ENCODE peak calls at places on chromosomes 12 and 14, in six cellular contexts. One of them, this sample, is unnamed.

GRCh38 chr14:81366259-81366658 is 33.9 kb downstream of the STON2 start:
- DNase-seq in activated naive CD4-positive, alpha-beta T cell: no peak
- DNase-seq in activated T-cell treated with anti-CD3 and anti-CD28 coated beads, Interleukin-2, amount 50 U/mL, for 24 hours: no peak
- DNase-seq in NCI-H446 treated with DMSO at 0.1 percent for 48 hours: peak
- DNase-seq in germinal center: no peak
- DNase-seq in ACHN: no peak
- DNase-seq in this sample: no peak

GRCh38 chr12:6699989-6700645 is 498 bp downstream of the PIANP start:
- DNase-seq in activated naive CD4-positive, alpha-beta T cell: no peak
- DNase-seq in activated T-cell treated with anti-CD3 and anti-CD28 coated beads, Interleukin-2, amount 50 U/mL, for 24 hours: peak
- DNase-seq in NCI-H446 treated with DMSO at 0.1 percent for 48 hours: no peak
- DNase-seq in germinal center: no peak
- DNase-seq in ACHN: no peak
- DNase-seq in this sample: no peak

GRCh38 chr14:61064210-61064609 is 83.2 kb downstream of the SLC38A6 start:
- DNase-seq in activated naive CD4-positive, alpha-beta T cell: no peak
- DNase-seq in activated T-cell treated with anti-CD3 and anti-CD28 coated beads, Interleukin-2, amount 50 U/mL, for 24 hours: no peak
- DNase-seq in NCI-H446 treated with DMSO at 0.1 percent for 48 hours: no peak
- DNase-seq in germinal center: no peak
- DNase-seq in ACHN: no peak
- DNase-seq in this sample: no peak

GRCh38 chr12:93122089-93122488 is 193.0 kb upstream of the EEA1 start:
- DNase-seq in activated naive CD4-positive, alpha-beta T cell: no peak
- DNase-seq in activated T-cell treated with anti-CD3 and anti-CD28 coated beads, Interleukin-2, amount 50 U/mL, for 24 hours: no peak
- DNase-seq in NCI-H446 treated with DMSO at 0.1 percent for 48 hours: peak
- DNase-seq in germinal center: no peak
- DNase-seq in ACHN: no peak
- DNase-seq in this sample: peak

GRCh38 chr14:68460541-68460940 is 332.3 kb downstream of the ZFP36L1 start:
- DNase-seq in activated naive CD4-positive, alpha-beta T cell: no peak
- DNase-seq in activated T-cell treated with anti-CD3 and anti-CD28 coated beads, Interleukin-2, amount 50 U/mL, for 24 hours: no peak
- DNase-seq in NCI-H446 treated with DMSO at 0.1 percent for 48 hours: peak
- DNase-seq in germinal center: no peak
- DNase-seq in ACHN: no peak
- DNase-seq in this sample: no peak

GRCh38 chr14:61467281-61467680 is 145.9 kb downstream of the PRKCH start:
- DNase-seq in activated naive CD4-positive, alpha-beta T cell: no peak
- DNase-seq in activated T-cell treated with anti-CD3 and anti-CD28 coated beads, Interleukin-2, amount 50 U/mL, for 24 hours: no peak
- DNase-seq in NCI-H446 treated with DMSO at 0.1 percent for 48 hours: no peak
- DNase-seq in germinal center: no peak
- DNase-seq in ACHN: no peak
- DNase-seq in this sample: no peak

GRCh38 chr14:73283592-73284379 is 46.5 kb downstream of the PAPLN start:
- DNase-seq in activated naive CD4-positive, alpha-beta T cell: no peak
- DNase-seq in activated T-cell treated with anti-CD3 and anti-CD28 coated beads, Interleukin-2, amount 50 U/mL, for 24 hours: no peak
- DNase-seq in NCI-H446 treated with DMSO at 0.1 percent for 48 hours: no peak
- DNase-seq in germinal center: no peak
- DNase-seq in ACHN: peak
- DNase-seq in this sample: no peak

GRCh38 chr12:113214938-113215400 is 6.3 kb upstream of the TPCN1 start:
- DNase-seq in activated naive CD4-positive, alpha-beta T cell: no peak
- DNase-seq in activated T-cell treated with anti-CD3 and anti-CD28 coated beads, Interleukin-2, amount 50 U/mL, for 24 hours: no peak
- DNase-seq in NCI-H446 treated with DMSO at 0.1 percent for 48 hours: no peak
- DNase-seq in germinal center: no peak
- DNase-seq in ACHN: peak
- DNase-seq in this sample: peak

GRCh38 chr12:130831876-130832405 is 7.1 kb downstream of the STX2 start:
- DNase-seq in activated naive CD4-positive, alpha-beta T cell: no peak
- DNase-seq in activated T-cell treated with anti-CD3 and anti-CD28 coated beads, Interleukin-2, amount 50 U/mL, for 24 hours: no peak
- DNase-seq in NCI-H446 treated with DMSO at 0.1 percent for 48 hours: no peak
- DNase-seq in germinal center: no peak
- DNase-seq in ACHN: no peak
- DNase-seq in this sample: no peak

GRCh38 chr14:73477618-73478266 is 13.0 kb upstream of the RIOX1 start:
- DNase-seq in activated naive CD4-positive, alpha-beta T cell: no peak
- DNase-seq in activated T-cell treated with anti-CD3 and anti-CD28 coated beads, Interleukin-2, amount 50 U/mL, for 24 hours: no peak
- DNase-seq in NCI-H446 treated with DMSO at 0.1 percent for 48 hours: no peak
- DNase-seq in germinal center: no peak
- DNase-seq in ACHN: no peak
- DNase-seq in this sample: peak

GRCh38 chr12:24307716-24308335 is 358.4 kb upstream of the SOX5 start:
- DNase-seq in activated naive CD4-positive, alpha-beta T cell: no peak
- DNase-seq in activated T-cell treated with anti-CD3 and anti-CD28 coated beads, Interleukin-2, amount 50 U/mL, for 24 hours: no peak
- DNase-seq in NCI-H446 treated with DMSO at 0.1 percent for 48 hours: no peak
- DNase-seq in germinal center: no peak
- DNase-seq in ACHN: no peak
- DNase-seq in this sample: no peak

GRCh38 chr14:79584679-79585078 is 626.6 kb downstream of the DIO2 start:
- DNase-seq in activated naive CD4-positive, alpha-beta T cell: no peak
- DNase-seq in activated T-cell treated with anti-CD3 and anti-CD28 coated beads, Interleukin-2, amount 50 U/mL, for 24 hours: no peak
- DNase-seq in NCI-H446 treated with DMSO at 0.1 percent for 48 hours: peak
- DNase-seq in germinal center: no peak
- DNase-seq in ACHN: peak
- DNase-seq in this sample: peak

GRCh38 chr12:25394025-25394424 is 143.3 kb upstream of the KRAS start:
- DNase-seq in activated naive CD4-positive, alpha-beta T cell: no peak
- DNase-seq in activated T-cell treated with anti-CD3 and anti-CD28 coated beads, Interleukin-2, amount 50 U/mL, for 24 hours: no peak
- DNase-seq in NCI-H446 treated with DMSO at 0.1 percent for 48 hours: no peak
- DNase-seq in germinal center: no peak
- DNase-seq in ACHN: no peak
- DNase-seq in this sample: no peak

GRCh38 chr14:91396959-91397815 is 20.4 kb downstream of the CCDC88C start:
- DNase-seq in activated naive CD4-positive, alpha-beta T cell: no peak
- DNase-seq in activated T-cell treated with anti-CD3 and anti-CD28 coated beads, Interleukin-2, amount 50 U/mL, for 24 hours: peak
- DNase-seq in NCI-H446 treated with DMSO at 0.1 percent for 48 hours: no peak
- DNase-seq in germinal center: peak
- DNase-seq in ACHN: no peak
- DNase-seq in this sample: no peak

GRCh38 chr14:59428581-59429012 is 36.6 kb downstream of the GPR135 start:
- DNase-seq in activated naive CD4-positive, alpha-beta T cell: no peak
- DNase-seq in activated T-cell treated with anti-CD3 and anti-CD28 coated beads, Interleukin-2, amount 50 U/mL, for 24 hours: no peak
- DNase-seq in NCI-H446 treated with DMSO at 0.1 percent for 48 hours: no peak
- DNase-seq in germinal center: no peak
- DNase-seq in ACHN: no peak
- DNase-seq in this sample: peak

This sample was measured in brain microvascular endothelial cell.